ENCODE peak calls at places on chromosomes 1 and 21, in six cellular contexts. H, K, T, F, G and S are unnamed samples.

GRCh38 chr1:17141441-17142197 is 22.4 kb upstream of the PADI2 start:
- DNase-seq in H (no peak), K (no peak), T (no peak), F (peak; percentile 85), G (no peak), S (no peak)

GRCh38 chr21:46509760-46510159 is 51.1 kb downstream of the DIP2A start:
- DNase-seq in H (no peak), K (no peak), T (peak; percentile 18), F (no peak), G (no peak), S (no peak)

GRCh38 chr1:154623358-154623757 is 15.4 kb upstream of the ADAR start:
- DNase-seq in H (no peak), K (no peak), T (no peak), F (no peak), G (no peak), S (no peak)

GRCh38 chr1:87449348-87449963 is 120.8 kb downstream of the LMO4 start:
- DNase-seq in H (no peak), K (no peak), T (no peak), F (peak; percentile 98), G (no peak), S (no peak)

GRCh38 chr21:45478115-45478801 is 64.0 kb downstream of the SLC19A1 start:
- DNase-seq in H (peak; percentile 88), K (peak; percentile 86), T (peak; percentile 12), F (no peak), G (peak; percentile 90), S (peak; percentile 88)

GRCh38 chr1:168386949-168387586 is 106.4 kb downstream of the TBX19 start:
- DNase-seq in H (no peak), K (peak; percentile 73), T (peak; percentile 64), F (no peak), G (peak; percentile 78), S (no peak)

GRCh38 chr1:230824571-230825060 is 43.7 kb downstream of the C1orf198 start:
- DNase-seq in H (no peak), K (no peak), T (no peak), F (no peak), G (peak; percentile 24), S (no peak)

GRCh38 chr1:173341307-173341706 is 134.2 kb upstream of the TNFSF4 start:
- DNase-seq in H (no peak), K (no peak), T (no peak), F (no peak), G (no peak), S (no peak)

GRCh38 chr1:169340882-169341281 is 26.7 kb downstream of the NME7 start:
- DNase-seq in H (no peak), K (no peak), T (no peak), F (no peak), G (no peak), S (no peak)

GRCh38 chr1:2943686-2944260 is 77.5 kb upstream of the ACTRT2 start:
- DNase-seq in H (no peak), K (no peak), T (no peak), F (no peak), G (no peak), S (no peak)
- TF ChIP-seq SP1 in H (no peak), K (no peak), T (no peak), F (no peak), G (no peak), S (no peak)

GRCh38 chr1:241839369-241839990 is 8.5 kb upstream of the EXO1 start:
- DNase-seq in H (no peak), K (no peak), T (no peak), F (no peak), G (no peak), S (no peak)

GRCh38 chr1:241840164-241840563 is 7.8 kb upstream of the EXO1 start:
- DNase-seq in H (no peak), K (no peak), T (no peak), F (no peak), G (no peak), S (no peak)

GRCh38 chr1:241844593-241844992 is 3.4 kb upstream of the EXO1 start:
- DNase-seq in H (no peak), K (no peak), T (no peak), F (no peak), G (no peak), S (no peak)

GRCh38 chr1:241841661-241842060 is 6.3 kb upstream of the EXO1 start:
- DNase-seq in H (no peak), K (no peak), T (no peak), F (no peak), G (no peak), S (no peak)

DNA sequence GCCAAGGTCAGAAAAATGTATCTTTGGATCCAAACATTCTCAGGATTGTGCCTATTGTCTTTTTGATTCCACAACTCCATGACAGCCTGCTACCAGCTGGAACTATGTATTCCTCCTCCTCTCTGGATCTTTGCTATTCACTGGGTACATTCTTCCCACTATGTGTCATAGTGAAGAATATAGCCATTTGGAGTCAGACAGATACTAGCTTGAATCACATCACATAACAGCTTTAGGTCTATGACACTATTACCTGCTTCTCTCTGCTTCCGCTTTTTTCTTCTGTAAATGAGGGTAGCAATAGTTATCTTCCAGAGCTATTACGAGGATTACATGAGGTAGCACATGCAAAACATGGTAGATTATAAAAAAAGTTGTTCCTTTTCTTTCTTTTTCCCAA is 5.4 kb upstream of the EXO1 start:
- DNase-seq in H (no peak), K (no peak), T (no peak), F (no peak), G (no peak), S (no peak)
- TF ChIP-seq SP1 in H (no peak), K (no peak), T (no peak), F (no peak), G (no peak), S (no peak)

DNA sequence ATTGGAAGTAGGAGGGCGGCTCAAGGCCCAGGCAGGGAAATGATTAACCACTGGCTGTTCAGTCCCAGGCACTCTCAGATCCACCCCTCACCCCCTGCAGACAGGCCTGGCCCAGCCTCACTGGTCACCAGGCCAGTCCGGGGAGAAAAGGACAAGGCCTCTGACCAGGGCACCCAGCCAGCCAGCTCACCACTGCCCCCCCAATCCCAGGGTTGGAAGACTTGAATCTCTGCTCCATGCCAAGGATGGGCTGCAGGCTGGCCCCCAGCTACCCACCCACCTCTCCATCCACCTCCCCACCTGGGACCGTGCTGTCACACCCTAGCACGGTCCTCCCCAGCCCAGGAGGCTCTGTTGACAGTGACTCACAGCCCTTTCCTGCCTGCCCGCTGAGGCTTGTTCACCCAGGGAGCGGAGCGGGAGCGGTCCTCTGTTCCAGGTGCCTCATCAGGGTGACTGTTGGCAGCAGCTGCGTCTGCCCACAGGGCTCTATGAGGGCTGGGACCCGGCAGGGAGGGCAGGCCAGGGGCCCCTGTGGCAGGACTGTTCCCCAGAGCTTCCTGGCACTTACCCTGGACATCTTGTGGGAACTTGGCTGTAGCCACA is 2.2 kb downstream of the LAD1 start:
- DNase-seq in H (no peak), K (no peak), T (peak; percentile 66), F (no peak), G (no peak), S (no peak)
- TF ChIP-seq SP1 in H (no peak), K (no peak), T (no peak), F (no peak), G (no peak), S (no peak)

GRCh38 chr1:119079881-119080280 is 60.6 kb downstream of the WARS2 start:
- DNase-seq in H (no peak), K (no peak), T (no peak), F (no peak), G (no peak), S (no peak)
- TF ChIP-seq SP1 in H (no peak), K (no peak), T (no peak), F (no peak), G (no peak), S (no peak)

GRCh38 chr1:246959944-246960693 is 28.4 kb upstream of the AHCTF1 start:
- DNase-seq in H (no peak), K (no peak), T (no peak), F (peak; percentile 28), G (no peak), S (no peak)
- TF ChIP-seq SP1 in H (no peak), K (no peak), T (no peak), F (no peak), G (no peak), S (no peak)

GRCh38 chr1:227299238-227299637 is 19.1 kb downstream of the CDC42BPA start:
- DNase-seq in H (no peak), K (no peak), T (no peak), F (no peak), G (no peak), S (no peak)

GRCh38 chr1:227300682-227301081 is 17.6 kb downstream of the CDC42BPA start:
- DNase-seq in H (no peak), K (no peak), T (no peak), F (no peak), G (no peak), S (no peak)

GRCh38 chr1:227297073-227297793 is 21.1 kb downstream of the CDC42BPA start:
- DNase-seq in H (no peak), K (no peak), T (no peak), F (no peak), G (no peak), S (no peak)

GRCh38 chr1:227299688-227300087 is 18.6 kb downstream of the CDC42BPA start:
- DNase-seq in H (no peak), K (no peak), T (no peak), F (no peak), G (no peak), S (no peak)

DNA sequence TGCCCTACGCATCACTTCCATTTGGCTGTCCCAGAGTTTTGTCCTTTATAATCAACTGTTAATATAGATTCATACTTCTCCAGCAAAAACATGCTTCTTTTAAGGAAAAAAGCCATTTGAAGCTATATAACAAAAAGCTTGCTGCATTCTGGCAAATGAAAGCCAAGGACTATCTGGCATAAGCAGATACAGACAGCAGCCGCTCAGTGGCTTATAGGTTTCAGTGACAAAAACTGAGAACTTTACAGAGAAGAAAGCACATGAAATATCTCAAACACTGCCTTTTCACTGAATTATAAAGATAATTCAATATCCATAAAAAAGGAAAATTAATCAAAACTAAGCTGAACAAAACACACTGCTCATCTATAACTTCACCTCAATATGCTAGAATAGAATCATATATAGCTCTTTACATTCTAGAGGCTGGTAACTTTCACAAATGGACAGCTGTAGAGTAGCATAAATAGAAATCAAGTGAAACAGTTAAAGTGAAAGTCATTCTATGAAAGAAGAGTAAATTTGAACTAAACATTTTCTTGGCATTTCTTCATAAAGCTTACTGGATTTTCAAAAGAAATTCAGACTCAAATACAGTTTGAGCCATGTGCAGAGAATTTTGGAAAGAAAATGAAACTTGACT is 19.6 kb downstream of the CDC42BPA start:
- DNase-seq in H (no peak), K (no peak), T (no peak), F (no peak), G (no peak), S (no peak)
- TF ChIP-seq SP1 in H (no peak), K (no peak), T (no peak), F (no peak), G (no peak), S (no peak)

DNA sequence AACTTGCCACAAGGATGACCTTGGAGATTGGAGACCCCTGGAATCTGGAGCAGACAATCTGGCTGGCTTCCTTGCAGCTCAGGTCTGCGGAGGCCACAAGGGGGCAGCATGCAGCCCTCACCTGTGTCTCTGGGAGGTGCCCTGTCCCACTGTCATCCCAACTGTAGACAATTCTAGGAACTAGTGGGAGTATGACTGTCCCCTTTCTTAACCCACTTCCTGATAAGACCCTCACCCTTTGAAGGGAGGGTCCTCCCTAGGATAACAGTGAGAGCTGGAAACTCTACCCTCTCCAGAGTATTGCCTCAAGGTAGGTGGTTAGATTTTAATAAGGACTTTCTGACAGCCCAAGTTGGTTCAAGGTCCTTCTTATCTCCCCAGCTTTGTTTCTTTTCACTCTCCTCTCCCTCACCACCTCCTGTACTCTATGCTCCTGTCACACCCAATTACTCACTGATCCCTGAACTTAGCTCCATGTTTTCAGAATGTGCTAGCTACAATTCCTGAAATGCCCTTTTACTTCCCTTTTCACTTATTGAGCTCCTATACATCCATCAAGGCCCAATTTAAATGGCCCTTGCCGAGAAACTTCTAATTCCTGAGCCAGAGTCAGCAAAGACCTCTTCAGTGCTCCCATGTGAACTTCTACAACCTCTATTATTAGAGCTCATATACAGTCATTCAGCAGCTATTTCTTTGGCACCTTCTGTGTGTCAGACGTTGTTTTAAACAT is 9.2 kb upstream of the KCNQ4 start:
- DNase-seq in H (peak; percentile 78), K (peak; percentile 86), T (peak; percentile 18), F (no peak), G (peak; percentile 88), S (peak; percentile 75)
- TF ChIP-seq SP1 in H (no peak), K (no peak), T (no peak), F (no peak), G (no peak), S (no peak)